ENCODE peak calls at places on chromosomes 3 and 15, in ten cellular contexts. W is GM18507; I is activated naive CD4-positive, alpha-beta T cell treated with anti-CD3 and anti-CD28 coated beads, Interleukin-2, amount 10 ng/mL, durations not matched to agents 7 days and 5 days; R is stimulated activated CD8-positive, alpha-beta memory T cell treated with anti-CD3 and anti-CD28 coated beads, Interleukin-4, amount 100 ng/mL, for 4 hours; Y is fibroblast of lung; J is stimulated activated CD4-positive, alpha-beta T cell treated with anti-CD3 and anti-CD28 coated beads, Interleukin-4, amount 100 ng/mL, for 1 hour; V is posterior cingulate gyrus; O is progenitor cell of endocrine pancreas; S is activated naive CD8-positive, alpha-beta T cell treated with anti-CD3 and anti-CD28 coated beads, Interleukin-2, amount 50 U/mL, for 24 hours; F is activated T-helper 1 cell treated with Interleukin-2 at 50 U/mL for 16 hours. U is an unnamed sample.
A peak's percentile ranks its signal among the peaks of the same experiment; 100 is the strongest.

GRCh38 chr15:73959012-73959581 is 32.8 kb downstream of the LOXL1 start:
- DNase-seq in W (no peak), I (peak; percentile 63), R (no peak), Y (no peak), J (no peak), V (no peak), O (no peak), S (no peak), F (no peak), U (no peak)

GRCh38 chr3:11382146-11382545 is 109.9 kb downstream of the ATG7 start:
- DNase-seq in W (no peak), I (no peak), R (no peak), Y (no peak), J (no peak), V (no peak), O (no peak), S (no peak), F (no peak), U (no peak)

GRCh38 chr15:59528429-59528828 is 83.2 kb upstream of the GCNT3 start:
- DNase-seq in W (no peak), I (no peak), R (no peak), Y (no peak), J (no peak), V (no peak), O (no peak), S (no peak), F (no peak), U (no peak)

GRCh38 chr15:77607111-77607893 is 25.4 kb downstream of the LINGO1 start:
- DNase-seq in W (no peak), I (no peak), R (no peak), Y (no peak), J (no peak), V (no peak), O (no peak), S (no peak), F (no peak), U (no peak)

GRCh38 chr15:40985541-40986330 is 32.5 kb downstream of the CHAC1 start:
- DNase-seq in W (no peak), I (no peak), R (no peak), Y (peak; percentile 64), J (no peak), V (no peak), O (no peak), S (no peak), F (no peak), U (peak; percentile 20)

GRCh38 chr15:38169982-38170381 is 82.7 kb upstream of the SPRED1 start:
- DNase-seq in W (no peak), I (no peak), R (no peak), Y (peak; percentile 50), J (no peak), V (no peak), O (no peak), S (no peak), F (no peak), U (no peak)

GRCh38 chr3:38650248-38650940 is 907 bp upstream of the SCN5A start:
- DNase-seq in W (no peak), I (no peak), R (no peak), Y (no peak), J (no peak), V (no peak), O (no peak), S (peak; percentile 5), F (no peak), U (no peak)

GRCh38 chr3:133591271-133591742 is 17.8 kb downstream of the CDV3 start:
- DNase-seq in W (no peak), I (no peak), R (no peak), Y (no peak), J (no peak), V (no peak), O (no peak), S (no peak), F (no peak), U (peak; percentile 49)

GRCh38 chr3:144989756-144990155 is 1018.1 kb downstream of the DIPK2A start:
- DNase-seq in W (no peak), I (no peak), R (no peak), Y (peak; percentile 84), J (no peak), V (no peak), O (no peak), S (no peak), F (no peak), U (no peak)

GRCh38 chr3:127867986-127868385 is 45.7 kb upstream of the MGLL start:
- DNase-seq in W (no peak), I (no peak), R (no peak), Y (no peak), J (no peak), V (no peak), O (no peak), S (no peak), F (no peak), U (peak; percentile 58)

GRCh38 chr3:198092276-198092675 is 132.3 kb downstream of the LMLN start:
- DNase-seq in W (no peak), I (no peak), R (no peak), Y (no peak), J (no peak), V (no peak), O (no peak), S (no peak), F (no peak), U (no peak)

GRCh38 chr3:15754047-15754446 is 43.7 kb downstream of the ANKRD28 start:
- DNase-seq in W (no peak), I (no peak), R (no peak), Y (peak; percentile 57), J (no peak), V (no peak), O (no peak), S (no peak), F (no peak), U (no peak)

GRCh38 chr3:60514866-60515265 is 736.4 kb downstream of the FHIT start:
- DNase-seq in W (no peak), I (no peak), R (no peak), Y (no peak), J (no peak), V (no peak), O (no peak), S (no peak), F (no peak), U (no peak)

GRCh38 chr3:126200534-126200933 is 20.1 kb upstream of the ALDH1L1 start:
- DNase-seq in W (no peak), I (no peak), R (no peak), Y (no peak), J (no peak), V (no peak), O (no peak), S (no peak), F (no peak), U (no peak)

GRCh38 chr3:139309880-139310279 is 33.9 kb upstream of the MRPS22 start:
- DNase-seq in W (no peak), I (no peak), R (no peak), Y (peak; percentile 31), J (no peak), V (no peak), O (no peak), S (no peak), F (no peak), U (peak; percentile 51)

GRCh38 chr15:47386459-47386858 is 330.8 kb upstream of the SEMA6D start:
- DNase-seq in W (no peak), I (no peak), R (no peak), Y (no peak), J (no peak), V (no peak), O (no peak), S (no peak), F (no peak), U (no peak)

GRCh38 chr3:74613566-74613965 is 893 bp downstream of the CNTN3 start:
- DNase-seq in W (no peak), I (no peak), R (no peak), Y (no peak), J (no peak), V (no peak), O (no peak), S (no peak), F (no peak), U (peak; percentile 41)

GRCh38 chr3:133384331-133385027 is 15.4 kb upstream of the BFSP2 start:
- DNase-seq in W (peak; percentile 35), I (peak; percentile 55), R (no peak), Y (peak; percentile 70), J (peak; percentile 8), V (peak; percentile 56), O (peak; percentile 61), S (peak; percentile 26), F (no peak), U (peak; percentile 87)

GRCh38 chr3:134008630-134009156 is 21.0 kb downstream of the SLCO2A1 start:
- DNase-seq in W (no peak), I (no peak), R (no peak), Y (peak; percentile 54), J (no peak), V (no peak), O (no peak), S (no peak), F (no peak), U (peak; percentile 89)

GRCh38 chr3:12287727-12288465 is 974 bp upstream of the PPARG start:
- DNase-seq in W (no peak), I (no peak), R (no peak), Y (peak; percentile 47), J (no peak), V (no peak), O (peak; percentile 36), S (no peak), F (no peak), U (peak; percentile 70)

GRCh38 chr15:90915808-90916440 is 12.8 kb downstream of the MAN2A2 start:
- DNase-seq in W (no peak), I (no peak), R (no peak), Y (peak; percentile 58), J (no peak), V (no peak), O (no peak), S (no peak), F (no peak), U (no peak)

GRCh38 chr3:151841801-151842200 is 27.9 kb downstream of the AADAC start:
- DNase-seq in W (no peak), I (no peak), R (no peak), Y (no peak), J (no peak), V (no peak), O (no peak), S (no peak), F (no peak), U (peak; percentile 11)

GRCh38 chr3:110521019-110521418 is 550.6 kb upstream of the NECTIN3 start:
- DNase-seq in W (no peak), I (no peak), R (no peak), Y (peak; percentile 97), J (no peak), V (no peak), O (no peak), S (no peak), F (no peak), U (peak; percentile 65)

GRCh38 chr15:68510558-68510957 is 68.2 kb upstream of the CORO2B start:
- DNase-seq in W (no peak), I (no peak), R (no peak), Y (no peak), J (no peak), V (no peak), O (no peak), S (no peak), F (no peak), U (no peak)

GRCh38 chr15:29676961-29677402 is 145.3 kb downstream of the TJP1 start:
- DNase-seq in W (no peak), I (no peak), R (no peak), Y (peak; percentile 17), J (no peak), V (no peak), O (no peak), S (no peak), F (no peak), U (peak; percentile 75)

GRCh38 chr3:161069441-161070251 is 35.5 kb downstream of the B3GALNT1 start:
- DNase-seq in W (peak; percentile 46), I (no peak), R (no peak), Y (peak; percentile 84), J (no peak), V (no peak), O (no peak), S (no peak), F (no peak), U (peak; percentile 87)

GRCh38 chr3:30521156-30521555 is 85.2 kb upstream of the TGFBR2 start:
- DNase-seq in W (no peak), I (no peak), R (no peak), Y (no peak), J (no peak), V (no peak), O (no peak), S (no peak), F (no peak), U (no peak)

GRCh38 chr15:94080416-94080815 is 150.9 kb upstream of the MCTP2 start:
- DNase-seq in W (no peak), I (no peak), R (no peak), Y (peak; percentile 77), J (no peak), V (no peak), O (no peak), S (no peak), F (no peak), U (peak; percentile 62)

U was measured in astrocyte of the hippocampus.